ENCODE peak calls at places on chromosomes 5 and 9, in five cellular contexts. M is PC-9, G is HCT116, Q is PC-3, C is GM23248. U is an unnamed sample.
A peak's percentile ranks its signal among the peaks of the same experiment; 100 is the strongest.

GRCh38 chr9:21239917-21240316 is at the start of gene IFNA14:
- DNase-seq in Q (no peak), G (no peak), M (no peak), C (no peak), U (no peak)

GRCh38 chr9:110710420-110710819 is 41.8 kb downstream of the MUSK start:
- DNase-seq in Q (no peak), C (no peak), M (no peak), G (no peak), U (no peak)

GRCh38 chr5:170278611-170279500 is 18.7 kb downstream of the LCP2 start:
- DNase-seq in G (no peak), C (no peak), Q (no peak), M (no peak), U (peak; percentile 97)

GRCh38 chr5:111537153-111538024 is 25.1 kb upstream of the STARD4 start:
- DNase-seq in C (no peak), Q (no peak), M (no peak), G (no peak), U (no peak)

GRCh38 chr9:81490605-81491331 is 198.6 kb downstream of the TLE1 start:
- DNase-seq in G (peak; percentile 2), C (peak; percentile 55), Q (peak; percentile 72), M (peak; percentile 41), U (no peak)

GRCh38 chr9:89602978-89603628 is 1.7 kb upstream of the GADD45G start:
- DNase-seq in M (peak; percentile 48), G (peak; percentile 74), C (peak; percentile 88), Q (peak; percentile 79), U (peak; percentile 88)

GRCh38 chr5:82274343-82275266 is 3.5 kb downstream of the RPS23 start:
- DNase-seq in M (no peak), Q (no peak), G (no peak), C (no peak), U (no peak)

GRCh38 chr5:178431777-178432155 is 158.4 kb downstream of the COL23A1 start:
- DNase-seq in G (no peak), C (peak; percentile 3), M (no peak), Q (no peak), U (no peak)

GRCh38 chr5:141742866-141743651 is 61.0 kb upstream of the ARAP3 start:
- DNase-seq in M (no peak), G (no peak), C (peak; percentile 60), Q (peak; percentile 28), U (no peak)

GRCh38 chr9:118529624-118530214 is 825.5 kb downstream of the TLR4 start:
- DNase-seq in C (peak; percentile 8), M (no peak), Q (no peak), G (no peak), U (no peak)

GRCh38 chr9:69028754-69029153 is 6.8 kb upstream of the FXN start:
- DNase-seq in C (no peak), Q (no peak), G (no peak), M (no peak), U (no peak)

GRCh38 chr9:106451223-106451622 is 411.7 kb upstream of the ZNF462 start:
- DNase-seq in G (no peak), C (no peak), Q (no peak), M (no peak), U (no peak)

GRCh38 chr9:33858346-33858869 is 41.4 kb downstream of the UBE2R2 start:
- DNase-seq in G (no peak), Q (peak; percentile 26), C (peak; percentile 45), M (no peak), U (no peak)

GRCh38 chr9:125272697-125273096 is 11.1 kb downstream of the GAPVD1 start:
- DNase-seq in G (no peak), M (peak; percentile 89), C (no peak), Q (peak; percentile 68), U (no peak)

GRCh38 chr5:126364206-126364902 is 58.9 kb upstream of the GRAMD2B start:
- DNase-seq in Q (no peak), G (no peak), M (no peak), C (no peak), U (no peak)

GRCh38 chr9:13759624-13760023 is 480.1 kb upstream of the MPDZ start:
- DNase-seq in M (no peak), G (no peak), Q (no peak), C (no peak), U (no peak)

GRCh38 chr5:93279292-93279974 is 301.6 kb downstream of the NR2F1-AS1 start:
- DNase-seq in M (no peak), C (peak; percentile 16), G (no peak), Q (peak; percentile 64), U (no peak)

GRCh38 chr9:138078846-138079245 is 201.3 kb downstream of the CACNA1B start:
- DNase-seq in C (no peak), M (no peak), Q (no peak), G (no peak), U (no peak)

GRCh38 chr9:27539479-27540441 is 10.1 kb upstream of the MOB3B start:
- DNase-seq in G (no peak), M (peak; percentile 69), Q (peak; percentile 63), C (peak; percentile 63), U (no peak)

GRCh38 chr5:80399553-80400239 is 8.2 kb upstream of the ZFYVE16 start:
- DNase-seq in C (peak; percentile 88), G (no peak), Q (peak; percentile 8), M (peak; percentile 57), U (peak; percentile 46)

GRCh38 chr5:5523066-5523505 is 100.6 kb downstream of the ICE1 start:
- DNase-seq in Q (peak; percentile 10), C (peak; percentile 11), M (peak; percentile 43), G (peak; percentile 6), U (peak; percentile 92)

GRCh38 chr5:43601454-43602260 is 1.3 kb upstream of the NNT start:
- DNase-seq in M (no peak), G (no peak), C (peak; percentile 65), Q (peak; percentile 42), U (peak; percentile 57)

GRCh38 chr9:23581936-23582335 is 244.1 kb downstream of the ELAVL2 start:
- DNase-seq in Q (peak; percentile 93), M (peak; percentile 55), G (no peak), C (no peak), U (no peak)

GRCh38 chr5:32319392-32319791 is 6.7 kb upstream of the MTMR12 start:
- DNase-seq in Q (no peak), G (no peak), C (no peak), M (no peak), U (no peak)

GRCh38 chr9:27183701-27184100 is 74.7 kb downstream of the TEK start:
- DNase-seq in C (peak; percentile 46), M (no peak), Q (peak; percentile 41), G (no peak), U (no peak)

GRCh38 chr5:849651-850301 is 1.0 kb downstream of the ZDHHC11 start:
- DNase-seq in C (peak; percentile 37), M (no peak), G (no peak), Q (peak; percentile 6), U (no peak)

GRCh38 chr9:108053555-108054061 is 564.0 kb upstream of the KLF4 start:
- DNase-seq in M (no peak), Q (no peak), C (peak; percentile 89), G (no peak), U (no peak)

GRCh38 chr5:171810217-171810616 is 24.6 kb downstream of the SMIM23 start:
- DNase-seq in Q (no peak), C (no peak), G (no peak), M (no peak), U (no peak)

GRCh38 chr9:77099388-77099787 is 77.9 kb upstream of the VPS13A start:
- DNase-seq in M (no peak), Q (no peak), G (no peak), C (no peak), U (no peak)

GRCh38 chr5:78594946-78595921 is 53.3 kb downstream of the LHFPL2 start:
- DNase-seq in C (peak; percentile 96), G (peak; percentile 87), M (peak; percentile 99), Q (peak; percentile 93), U (no peak)

GRCh38 chr5:55308254-55308836 is 556 bp downstream of the MTREX start:
- DNase-seq in C (peak; percentile 63), Q (no peak), M (no peak), G (no peak), U (peak; percentile 33)

DNA sequence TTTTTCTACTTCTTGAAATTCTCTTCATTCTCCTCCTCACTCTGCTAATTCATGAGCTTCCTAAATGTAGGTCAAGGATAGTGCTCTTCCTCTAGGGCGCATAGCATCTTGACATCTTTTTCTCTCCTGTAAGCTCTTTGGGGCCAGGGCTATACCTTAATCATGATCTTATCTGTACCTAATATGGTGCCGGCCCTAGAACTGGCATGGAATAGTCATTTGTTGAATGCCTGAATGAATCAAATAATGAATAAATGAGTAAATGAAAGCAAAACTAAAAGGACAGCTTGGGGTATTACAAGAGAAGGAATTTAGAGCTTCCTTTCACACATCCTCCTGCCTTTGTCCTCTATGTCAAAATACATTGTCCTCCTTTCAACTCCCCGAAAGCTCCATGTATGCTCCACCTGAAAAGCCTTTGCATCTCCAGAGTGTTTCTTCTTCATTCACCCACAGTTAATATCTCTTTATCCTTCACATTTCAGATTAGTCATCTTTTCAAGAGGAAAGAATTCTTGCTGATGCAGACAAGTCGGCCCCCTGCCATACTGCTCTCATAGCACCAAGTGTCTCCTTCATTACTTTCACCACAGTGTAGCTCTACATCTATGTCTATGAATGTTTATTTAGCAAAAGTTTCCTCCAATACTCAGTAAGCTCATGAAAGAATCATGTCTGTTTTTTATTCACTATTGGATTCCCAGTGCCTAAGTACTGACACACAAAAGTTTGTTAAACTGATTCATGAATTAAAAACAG is 16.4 kb upstream of the PPP2R2B start:
- DNase-seq in G (no peak), Q (no peak), M (no peak), C (no peak), U (no peak)
- H3K4me1 ChIP-seq in G (no peaks in the 10 kb centered on the region), Q (peaks cover 6% of the 10 kb centered on the region), M (no peaks in the 10 kb centered on the region), C (no peaks in the 10 kb centered on the region), U (peaks cover 3% of the 10 kb centered on the region)

GRCh38 chr9:82891321-82891720 is 171.6 kb downstream of the RASEF start:
- DNase-seq in Q (no peak), G (no peak), M (no peak), C (no peak), U (no peak)

GRCh38 chr9:82890401-82890800 is 172.5 kb downstream of the RASEF start:
- DNase-seq in M (no peak), C (no peak), Q (no peak), G (no peak), U (no peak)

GRCh38 chr9:82890865-82891264 is 172.1 kb downstream of the RASEF start:
- DNase-seq in C (no peak), G (no peak), M (no peak), Q (no peak), U (no peak)

DNA sequence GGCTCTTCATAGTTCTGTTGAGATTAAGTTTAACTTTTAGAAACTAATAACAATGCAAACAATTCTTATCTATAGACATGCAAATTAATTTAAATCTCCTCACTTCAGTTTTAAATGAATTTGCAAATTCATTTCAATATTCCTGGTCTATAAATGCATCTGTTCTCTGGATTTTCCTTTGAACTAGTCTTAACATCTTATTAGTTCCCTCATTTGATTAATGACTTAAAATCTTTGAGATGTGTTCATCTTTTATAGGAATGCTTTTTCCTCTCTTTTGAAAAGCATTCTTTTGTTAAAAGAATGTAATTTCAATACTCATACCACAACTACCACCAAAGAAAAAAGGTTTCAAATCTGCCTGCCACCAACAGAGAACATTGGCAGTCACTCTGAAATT is 169.4 kb downstream of the RASEF start:
- DNase-seq in Q (no peak), G (no peak), C (no peak), M (no peak), U (no peak)
- H3K9me2 ChIP-seq in Q (no peaks in the 10 kb centered on the region), G (no peaks in the 10 kb centered on the region), C (no peaks in the 10 kb centered on the region), M (no peaks in the 10 kb centered on the region), U (no peaks in the 10 kb centered on the region)

GRCh38 chr5:50435131-50435530 is 6.0 kb downstream of the EMB start:
- DNase-seq in M (no peak), Q (no peak), C (no peak), G (no peak), U (no peak)
- H3K4me1 ChIP-seq in M (no peaks in the 10 kb centered on the region), Q (no peaks in the 10 kb centered on the region), C (no peaks in the 10 kb centered on the region), G (no peaks in the 10 kb centered on the region), U (peaks cover 12% of the 10 kb centered on the region)

GRCh38 chr5:116911074-116911473 is 336.5 kb upstream of the SEMA6A start:
- DNase-seq in M (no peak), G (no peak), Q (no peak), C (no peak), U (no peak)

GRCh38 chr5:116914869-116915504 is 340.4 kb upstream of the SEMA6A start:
- DNase-seq in M (no peak), G (no peak), C (no peak), Q (no peak), U (no peak)
- H3K9me2 ChIP-seq in M (no peaks in the 10 kb centered on the region), G (no peaks in the 10 kb centered on the region), C (no peaks in the 10 kb centered on the region), Q (no peaks in the 10 kb centered on the region), U (no peaks in the 10 kb centered on the region)